ENCODE peak calls at places on chromosome 1, in eight cellular contexts. One of them, this sample, is unnamed.

GRCh38 chr1:13927736-13928135 is 227.7 kb downstream of the PRDM2 start:
- DNase-seq in fibroblast of lung: no peak
- DNase-seq in GM23338: no peak
- DNase-seq in WTC11: no peak
- DNase-seq in astrocyte of the cerebellum: no peak
- DNase-seq in foreskin fibroblast: no peak
- DNase-seq in cardiac muscle cell: no peak
- DNase-seq in GM12865: no peak
- DNase-seq in this sample: no peak

GRCh38 chr1:228083871-228084278 is 1.4 kb downstream of the ARF1 start:
- DNase-seq in fibroblast of lung: peak
- DNase-seq in GM23338: no peak
- DNase-seq in WTC11: no peak
- DNase-seq in astrocyte of the cerebellum: no peak
- DNase-seq in foreskin fibroblast: no peak
- DNase-seq in cardiac muscle cell: peak
- DNase-seq in GM12865: no peak
- DNase-seq in this sample: peak

GRCh38 chr1:91827094-91828006 is 58.6 kb downstream of the TGFBR3 start:
- DNase-seq in fibroblast of lung: no peak
- DNase-seq in GM23338: no peak
- DNase-seq in WTC11: no peak
- DNase-seq in astrocyte of the cerebellum: no peak
- DNase-seq in foreskin fibroblast: peak
- DNase-seq in cardiac muscle cell: no peak
- DNase-seq in GM12865: no peak
- DNase-seq in this sample: no peak

GRCh38 chr1:70717656-70718055 is 306.6 kb downstream of the CTH start:
- DNase-seq in fibroblast of lung: no peak
- DNase-seq in GM23338: no peak
- DNase-seq in WTC11: no peak
- DNase-seq in astrocyte of the cerebellum: no peak
- DNase-seq in foreskin fibroblast: no peak
- DNase-seq in cardiac muscle cell: no peak
- DNase-seq in GM12865: no peak
- DNase-seq in this sample: no peak

GRCh38 chr1:37945743-37946702 is 830 bp downstream of the INPP5B start:
- DNase-seq in fibroblast of lung: peak
- DNase-seq in GM23338: peak
- DNase-seq in WTC11: no peak
- DNase-seq in astrocyte of the cerebellum: peak
- DNase-seq in foreskin fibroblast: peak
- DNase-seq in cardiac muscle cell: peak
- DNase-seq in GM12865: no peak
- DNase-seq in this sample: peak

GRCh38 chr1:201576914-201577313 is 38.0 kb downstream of the NAV1 start:
- DNase-seq in fibroblast of lung: no peak
- DNase-seq in GM23338: no peak
- DNase-seq in WTC11: no peak
- DNase-seq in astrocyte of the cerebellum: no peak
- DNase-seq in foreskin fibroblast: no peak
- DNase-seq in cardiac muscle cell: no peak
- DNase-seq in GM12865: no peak
- DNase-seq in this sample: no peak

GRCh38 chr1:167216809-167217208 is 3.9 kb upstream of the POU2F1 start:
- DNase-seq in fibroblast of lung: no peak
- DNase-seq in GM23338: no peak
- DNase-seq in WTC11: no peak
- DNase-seq in astrocyte of the cerebellum: no peak
- DNase-seq in foreskin fibroblast: no peak
- DNase-seq in cardiac muscle cell: no peak
- DNase-seq in GM12865: no peak
- DNase-seq in this sample: no peak

GRCh38 chr1:64699327-64699726 is 45.5 kb upstream of the RAVER2 start:
- DNase-seq in fibroblast of lung: no peak
- DNase-seq in GM23338: peak
- DNase-seq in WTC11: no peak
- DNase-seq in astrocyte of the cerebellum: no peak
- DNase-seq in foreskin fibroblast: no peak
- DNase-seq in cardiac muscle cell: no peak
- DNase-seq in GM12865: no peak
- DNase-seq in this sample: no peak

GRCh38 chr1:244456586-244456985 is 4.5 kb upstream of the CATSPERE start:
- DNase-seq in fibroblast of lung: no peak
- DNase-seq in GM23338: no peak
- DNase-seq in WTC11: no peak
- DNase-seq in astrocyte of the cerebellum: no peak
- DNase-seq in foreskin fibroblast: no peak
- DNase-seq in cardiac muscle cell: no peak
- DNase-seq in GM12865: no peak
- DNase-seq in this sample: no peak

GRCh38 chr1:241828576-241828975 is 19.4 kb upstream of the EXO1 start:
- DNase-seq in fibroblast of lung: no peak
- DNase-seq in GM23338: peak
- DNase-seq in WTC11: no peak
- DNase-seq in astrocyte of the cerebellum: no peak
- DNase-seq in foreskin fibroblast: peak
- DNase-seq in cardiac muscle cell: peak
- DNase-seq in GM12865: no peak
- DNase-seq in this sample: no peak

GRCh38 chr1:104084380-104084779 is 334.7 kb downstream of the AMY1C start:
- DNase-seq in fibroblast of lung: no peak
- DNase-seq in GM23338: peak
- DNase-seq in WTC11: peak
- DNase-seq in astrocyte of the cerebellum: no peak
- DNase-seq in foreskin fibroblast: no peak
- DNase-seq in cardiac muscle cell: no peak
- DNase-seq in GM12865: no peak
- DNase-seq in this sample: no peak

GRCh38 chr1:154906621-154907081 is 29.9 kb downstream of the PMVK start:
- DNase-seq in fibroblast of lung: peak
- DNase-seq in GM23338: peak
- DNase-seq in WTC11: peak
- DNase-seq in astrocyte of the cerebellum: no peak
- DNase-seq in foreskin fibroblast: peak
- DNase-seq in cardiac muscle cell: peak
- DNase-seq in GM12865: no peak
- DNase-seq in this sample: peak

GRCh38 chr1:198756470-198756869 is 117.6 kb downstream of the PTPRC start:
- DNase-seq in fibroblast of lung: peak
- DNase-seq in GM23338: no peak
- DNase-seq in WTC11: no peak
- DNase-seq in astrocyte of the cerebellum: no peak
- DNase-seq in foreskin fibroblast: peak
- DNase-seq in cardiac muscle cell: peak
- DNase-seq in GM12865: no peak
- DNase-seq in this sample: peak
- TF ChIP-seq CTCF in fibroblast of lung: peak
- TF ChIP-seq CTCF in GM23338: no peak
- TF ChIP-seq CTCF in WTC11: no peak
- TF ChIP-seq CTCF in astrocyte of the cerebellum: no peak
- TF ChIP-seq CTCF in foreskin fibroblast: no peak
- TF ChIP-seq CTCF in cardiac muscle cell: peak
- TF ChIP-seq CTCF in GM12865: no peak
- TF ChIP-seq CTCF in this sample: peak

DNA sequence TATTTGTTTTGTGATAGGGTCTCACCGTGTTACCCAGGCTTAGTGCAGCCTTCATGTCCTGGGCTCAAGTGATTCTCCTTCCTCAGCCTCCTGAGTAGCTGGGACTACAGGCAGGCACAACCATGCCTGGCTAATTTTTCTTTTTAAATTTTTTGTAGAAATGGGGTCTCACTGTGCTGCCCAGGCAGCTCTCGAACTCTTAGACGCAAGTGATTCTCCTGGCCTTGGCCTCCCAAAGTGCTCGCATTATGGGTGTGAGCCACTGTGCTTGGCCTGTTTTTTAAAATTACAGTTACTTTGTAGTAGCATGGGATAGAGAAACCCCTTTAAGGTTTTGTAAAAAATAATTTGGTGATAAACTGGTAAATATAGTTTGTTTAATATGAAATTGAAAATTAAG is 69.9 kb downstream of the RPS6KC1 start:
- DNase-seq in fibroblast of lung: no peak
- DNase-seq in GM23338: no peak
- DNase-seq in WTC11: no peak
- DNase-seq in astrocyte of the cerebellum: no peak
- DNase-seq in foreskin fibroblast: no peak
- DNase-seq in cardiac muscle cell: no peak
- DNase-seq in GM12865: no peak
- DNase-seq in this sample: no peak
- TF ChIP-seq CTCF in fibroblast of lung: no peak
- TF ChIP-seq CTCF in GM23338: no peak
- TF ChIP-seq CTCF in WTC11: no peak
- TF ChIP-seq CTCF in astrocyte of the cerebellum: no peak
- TF ChIP-seq CTCF in foreskin fibroblast: no peak
- TF ChIP-seq CTCF in cardiac muscle cell: no peak
- TF ChIP-seq CTCF in GM12865: no peak
- TF ChIP-seq CTCF in this sample: no peak

DNA sequence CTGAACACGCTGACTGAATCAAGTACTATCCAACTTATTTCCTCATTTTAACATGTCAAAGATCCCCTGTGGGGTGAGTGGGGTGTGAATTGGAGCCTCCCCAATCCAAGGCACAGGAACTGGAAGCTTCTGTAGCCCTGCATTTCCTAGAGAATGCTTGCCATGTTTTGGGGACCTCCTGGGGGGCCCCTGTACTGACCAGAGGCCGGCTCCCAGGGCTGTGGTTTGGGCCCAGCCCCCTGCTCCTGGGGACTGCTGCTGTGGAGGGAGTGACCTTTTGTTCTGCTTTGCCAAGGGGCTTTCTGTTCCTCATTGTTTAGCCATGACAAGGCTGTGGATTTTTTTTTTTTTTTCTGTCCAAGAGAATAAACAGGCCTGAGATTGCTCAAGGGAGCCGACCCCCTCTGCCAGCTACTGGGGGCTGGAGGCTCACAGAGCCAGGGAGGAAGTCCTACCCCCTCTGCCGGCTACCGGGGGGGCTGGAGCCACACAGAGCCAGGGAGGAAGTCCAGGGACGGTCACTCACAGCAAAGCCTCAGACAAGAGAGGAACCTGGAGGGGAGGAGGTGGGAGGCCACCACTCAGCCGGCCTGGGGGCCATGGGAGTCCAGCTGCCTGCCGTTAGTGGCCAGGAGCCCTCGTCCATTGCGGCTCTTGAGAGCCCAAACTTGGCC is 17.4 kb downstream of the TNFRSF1B start:
- DNase-seq in fibroblast of lung: peak
- DNase-seq in GM23338: no peak
- DNase-seq in WTC11: no peak
- DNase-seq in astrocyte of the cerebellum: peak
- DNase-seq in foreskin fibroblast: peak
- DNase-seq in cardiac muscle cell: peak
- DNase-seq in GM12865: no peak
- DNase-seq in this sample: peak
- TF ChIP-seq CTCF in fibroblast of lung: peak
- TF ChIP-seq CTCF in GM23338: no peak
- TF ChIP-seq CTCF in WTC11: no peak
- TF ChIP-seq CTCF in astrocyte of the cerebellum: peak
- TF ChIP-seq CTCF in foreskin fibroblast: peak
- TF ChIP-seq CTCF in cardiac muscle cell: peak
- TF ChIP-seq CTCF in GM12865: no peak
- TF ChIP-seq CTCF in this sample: peak

GRCh38 chr1:169468982-169469381 is 16.8 kb downstream of the SLC19A2 start:
- DNase-seq in fibroblast of lung: no peak
- DNase-seq in GM23338: no peak
- DNase-seq in WTC11: no peak
- DNase-seq in astrocyte of the cerebellum: no peak
- DNase-seq in foreskin fibroblast: peak
- DNase-seq in cardiac muscle cell: no peak
- DNase-seq in GM12865: no peak
- DNase-seq in this sample: no peak

GRCh38 chr1:169461390-169462001 is 24.2 kb downstream of the SLC19A2 start:
- DNase-seq in fibroblast of lung: no peak
- DNase-seq in GM23338: no peak
- DNase-seq in WTC11: no peak
- DNase-seq in astrocyte of the cerebellum: no peak
- DNase-seq in foreskin fibroblast: no peak
- DNase-seq in cardiac muscle cell: no peak
- DNase-seq in GM12865: peak
- DNase-seq in this sample: no peak

GRCh38 chr1:169462385-169462784 is 23.4 kb downstream of the SLC19A2 start:
- DNase-seq in fibroblast of lung: no peak
- DNase-seq in GM23338: no peak
- DNase-seq in WTC11: no peak
- DNase-seq in astrocyte of the cerebellum: no peak
- DNase-seq in foreskin fibroblast: no peak
- DNase-seq in cardiac muscle cell: no peak
- DNase-seq in GM12865: no peak
- DNase-seq in this sample: no peak

DNA sequence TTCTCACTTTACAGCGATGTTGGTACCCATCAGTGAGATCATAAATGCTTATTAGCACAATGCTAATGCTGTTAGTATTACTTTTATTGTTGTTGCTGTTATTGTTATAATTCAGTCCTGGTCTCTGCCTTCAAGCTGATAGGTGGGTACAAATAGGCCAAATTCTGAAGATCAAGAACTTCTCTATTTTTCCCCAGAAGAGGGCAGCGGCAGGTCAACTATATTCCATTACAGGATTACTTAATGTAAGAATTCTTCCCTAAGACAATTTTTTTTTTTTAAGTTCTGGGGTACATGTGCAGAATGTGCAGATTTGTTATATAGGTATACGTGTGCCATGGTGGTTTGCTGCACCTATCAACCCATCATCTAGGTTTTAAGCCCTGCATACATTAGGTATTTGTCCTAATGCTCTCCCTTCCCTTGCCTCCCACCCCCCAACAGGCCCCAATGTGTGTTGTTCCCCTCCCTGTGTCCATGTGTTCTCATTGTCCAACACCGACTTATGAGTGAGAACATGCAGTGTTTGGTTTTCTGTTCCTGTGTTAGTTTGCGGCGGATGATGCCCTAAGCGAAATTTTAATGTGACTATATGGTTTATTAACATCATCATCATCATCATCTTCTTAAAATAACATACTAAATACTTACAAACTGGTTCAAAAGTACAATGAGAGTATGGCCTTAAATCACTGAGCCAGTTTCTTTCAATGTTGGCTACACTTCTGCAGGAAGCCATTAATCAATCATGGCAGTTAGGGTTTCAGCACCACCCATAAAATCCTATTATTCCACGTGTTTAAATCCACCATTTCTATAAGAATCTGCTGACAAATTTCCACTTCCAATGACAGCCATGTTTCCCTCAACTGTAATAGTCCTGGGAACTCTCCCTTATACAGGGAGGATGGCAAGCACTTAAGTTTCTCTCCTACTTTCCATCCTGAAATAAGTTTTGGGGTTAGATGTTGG is 19.2 kb downstream of the SLC19A2 start:
- DNase-seq in fibroblast of lung: peak
- DNase-seq in GM23338: peak
- DNase-seq in WTC11: no peak
- DNase-seq in astrocyte of the cerebellum: no peak
- DNase-seq in foreskin fibroblast: peak
- DNase-seq in cardiac muscle cell: peak
- DNase-seq in GM12865: peak
- DNase-seq in this sample: peak
- TF ChIP-seq CTCF in fibroblast of lung: peak
- TF ChIP-seq CTCF in GM23338: peak
- TF ChIP-seq CTCF in WTC11: no peak
- TF ChIP-seq CTCF in astrocyte of the cerebellum: peak
- TF ChIP-seq CTCF in foreskin fibroblast: peak
- TF ChIP-seq CTCF in cardiac muscle cell: peak
- TF ChIP-seq CTCF in GM12865: peak
- TF ChIP-seq CTCF in this sample: peak